ENCODE peak calls at places on chromosome 2, in four cellular contexts. P is glomerular endothelial cell; V is colonic mucosa; C is activated effector memory CD4-positive, alpha-beta T cell treated with anti-CD3 and anti-CD28 coated beads, Interleukin-2, amount 50 U/mL, for 16 hours. G is an unnamed sample.

GRCh38 chr2:217000406-217000805 is 140.5 kb upstream of the TNP1 start:
- DNase-seq in P (no peak), V (no peak), C (no peak), G (no peak)

GRCh38 chr2:161245237-161245505 is 63.1 kb upstream of the PSMD14 start:
- DNase-seq in P (no peak), V (no peak), C (no peak), G (no peak)

GRCh38 chr2:202932425-202933138 is 20.5 kb downstream of the CARF start:
- DNase-seq in P (no peak), V (no peak), C (no peak), G (no peak)

GRCh38 chr2:223760838-223761502 is 76.4 kb downstream of the AP1S3 start:
- DNase-seq in C (peak), V (peak), P (peak), G (no peak)

GRCh38 chr2:120863661-120864320 is 128.1 kb downstream of the GLI2 start:
- DNase-seq in P (no peak), V (no peak), C (no peak), G (no peak)

GRCh38 chr2:158484892-158485556 is 28.3 kb downstream of the PKP4 start:
- DNase-seq in C (no peak), P (peak), V (no peak), G (no peak)

GRCh38 chr2:24402242-24403092 is 42.1 kb upstream of the ITSN2 start:
- DNase-seq in P (no peak), V (no peak), C (no peak), G (peak)

GRCh38 chr2:19009510-19009909 is 348.9 kb downstream of the OSR1 start:
- DNase-seq in P (no peak), V (no peak), C (no peak), G (no peak)

GRCh38 chr2:239360421-239361310 is 40.2 kb downstream of the HDAC4 start:
- DNase-seq in V (no peak), C (no peak), P (no peak), G (peak)

GRCh38 chr2:44934962-44935853 is 6.3 kb upstream of the SIX3 start:
- DNase-seq in V (no peak), P (no peak), C (peak), G (no peak)

GRCh38 chr2:172436889-172437288 is 9.5 kb downstream of the ITGA6 start:
- DNase-seq in V (no peak), P (no peak), C (no peak), G (no peak)

GRCh38 chr2:150572961-150573395 is 85.5 kb upstream of the RND3 start:
- DNase-seq in P (no peak), V (no peak), C (no peak), G (no peak)

GRCh38 chr2:180644709-180645108 is 335.7 kb upstream of the UBE2E3 start:
- DNase-seq in P (no peak), V (peak), C (no peak), G (no peak)

GRCh38 chr2:120344214-120344990 is 1.5 kb upstream of the INHBB start:
- DNase-seq in P (no peak), V (no peak), C (no peak), G (no peak)

GRCh38 chr2:46849080-46849715 is 66.4 kb downstream of the MCFD2 start:
- DNase-seq in V (peak), P (no peak), C (peak), G (no peak)

GRCh38 chr2:83196225-83196624 is 1262.9 kb downstream of the SUCLG1 start:
- DNase-seq in P (peak), C (no peak), V (no peak), G (no peak)

GRCh38 chr2:18345848-18346247 is 214.6 kb downstream of the RDH14 start:
- DNase-seq in C (no peak), P (no peak), V (no peak), G (no peak)

GRCh38 chr2:15856318-15856717 is 84.0 kb upstream of the MYCN start:
- DNase-seq in C (no peak), P (no peak), V (no peak), G (no peak)

GRCh38 chr2:20013061-20013721 is 723 bp upstream of the MATN3 start:
- DNase-seq in C (no peak), P (no peak), V (no peak), G (no peak)

GRCh38 chr2:108927936-108928659 is 60.9 kb downstream of the EDAR start:
- DNase-seq in P (peak), C (peak), V (peak), G (no peak)

GRCh38 chr2:71471276-71471675 is 17.9 kb downstream of the DYSF start:
- DNase-seq in V (no peak), P (no peak), C (no peak), G (no peak)

GRCh38 chr2:237628482-237629187 is 1.2 kb downstream of the LRRFIP1 start:
- DNase-seq in V (no peak), C (no peak), P (no peak), G (peak)

GRCh38 chr2:127826047-127826446 is 15.1 kb upstream of the WDR33 start:
- DNase-seq in P (no peak), V (no peak), C (no peak), G (no peak)

GRCh38 chr2:13818002-13818401 is 814.5 kb upstream of the LRATD1 start:
- DNase-seq in P (no peak), C (no peak), V (no peak), G (no peak)

GRCh38 chr2:100303744-100304143 is 18.6 kb downstream of the LONRF2 start:
- DNase-seq in C (no peak), V (no peak), P (no peak), G (no peak)

GRCh38 chr2:238389985-238390682 is 36.6 kb upstream of the ASB1 start:
- DNase-seq in V (no peak), P (no peak), C (no peak), G (no peak)

GRCh38 chr2:128228894-128229293 is 89.8 kb downstream of the HS6ST1 start:
- DNase-seq in C (no peak), P (no peak), V (no peak), G (no peak)

GRCh38 chr2:190804182-190804795 is 76.3 kb upstream of the GLS start:
- DNase-seq in V (no peak), C (no peak), P (no peak), G (no peak)

GRCh38 chr2:24238158-24238557 is 63.3 kb downstream of the FAM228A start:
- DNase-seq in V (no peak), C (no peak), P (no peak), G (no peak)

GRCh38 chr2:174028935-174029334 is 63.8 kb upstream of the SP3 start:
- DNase-seq in V (no peak), C (no peak), P (no peak), G (no peak)

GRCh38 chr2:109213646-109214417 is 84.8 kb downstream of the SH3RF3 start:
- DNase-seq in P (no peak), V (no peak), C (peak), G (no peak)

G was measured in mesenteric fat pad.